ENCODE peak calls at places on chromosomes 1 and 21, in nine cellular contexts. Q, J, Y, D, S, P, V, O and F are unnamed samples.

GRCh38 chr1:115179397-115179835 is 90.1 kb upstream of the TSPAN2 start:
- DNase-seq in O (no peak), S (no peak), Y (peak; percentile 98), D (no peak), J (peak; percentile 70), P (no peak), V (no peak), Q (no peak), F (no peak)

GRCh38 chr1:32972814-32973428 is 8.3 kb upstream of the RNF19B start:
- DNase-seq in Q (no peak), S (peak; percentile 91), P (peak; percentile 83), J (peak; percentile 73), D (peak; percentile 93), V (peak; percentile 79), Y (peak; percentile 45), O (peak; percentile 70), F (peak; percentile 78)

GRCh38 chr1:22747021-22747734 is 36.5 kb downstream of the EPHB2 start:
- DNase-seq in Y (peak; percentile 91), S (no peak), Q (no peak), D (no peak), P (peak; percentile 17), O (no peak), V (no peak), J (no peak), F (no peak)

GRCh38 chr1:159900086-159900680 is at the start of gene CFAP45:
- DNase-seq in J (peak; percentile 95), P (peak; percentile 96), D (peak; percentile 95), O (peak; percentile 91), Q (peak; percentile 86), V (peak; percentile 91), Y (peak; percentile 56), S (peak; percentile 98), F (peak; percentile 80)

GRCh38 chr1:156772728-156773497 is 5.6 kb downstream of the PRCC start:
- DNase-seq in D (peak; percentile 65), S (no peak), P (no peak), J (no peak), Y (no peak), Q (no peak), V (no peak), O (no peak), F (peak; percentile 44)

GRCh38 chr1:231139659-231140650 is 21.9 kb upstream of the TRIM67 start:
- DNase-seq in J (peak; percentile 26), V (no peak), S (no peak), Y (peak; percentile 82), O (no peak), Q (no peak), P (no peak), D (no peak), F (no peak)

GRCh38 chr1:238951809-238952208 is 434.6 kb upstream of the CHRM3 start:
- DNase-seq in S (peak; percentile 39), J (peak; percentile 41), P (peak; percentile 57), V (peak; percentile 22), Q (no peak), Y (peak; percentile 33), D (peak; percentile 48), O (peak; percentile 29), F (peak; percentile 30)

GRCh38 chr1:23591460-23592208 is 32.3 kb upstream of the ID3 start:
- DNase-seq in P (no peak), V (no peak), J (no peak), Y (peak; percentile 46), Q (no peak), O (no peak), S (no peak), D (no peak), F (no peak)

GRCh38 chr1:175503538-175503937 is 239.9 kb downstream of the TNR start:
- DNase-seq in V (no peak), Q (no peak), D (no peak), S (no peak), O (no peak), Y (no peak), J (no peak), P (no peak), F (no peak)

GRCh38 chr21:36203603-36203889 is 46.9 kb downstream of the DOP1B start:
- DNase-seq in S (no peak), Q (no peak), P (peak; percentile 55), Y (peak; percentile 92), V (no peak), J (peak; percentile 81), D (no peak), O (peak; percentile 43), F (no peak)

GRCh38 chr21:29074007-29074376 is 544 bp upstream of the CCT8 start:
- DNase-seq in V (no peak), D (no peak), P (no peak), Y (no peak), S (no peak), Q (no peak), J (no peak), O (no peak), F (no peak)
- TF ChIP-seq CTCF in V (no peak), D (no peak), P (no peak), Y (no peak), S (no peak), Q (no peak), J (no peak), O (no peak), F (no peak)

DNA sequence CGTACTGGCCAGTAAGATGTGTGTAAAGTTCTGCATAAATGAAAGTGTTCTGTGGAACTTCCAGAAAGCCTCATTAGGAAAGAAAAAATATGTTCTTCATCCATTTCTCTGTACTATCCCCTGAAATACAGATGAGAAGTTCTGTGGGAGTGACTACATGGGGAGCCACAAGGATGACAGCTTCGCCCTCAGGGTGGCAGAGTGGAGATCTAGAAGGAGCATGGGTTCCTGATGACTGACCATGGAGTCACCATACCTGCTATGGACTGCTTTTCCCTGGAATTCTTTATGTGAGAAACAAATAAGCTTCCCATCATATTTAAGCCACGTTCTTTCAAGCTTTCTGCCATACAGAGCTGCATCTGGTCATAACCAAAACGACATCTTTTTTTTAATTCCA is 113.9 kb upstream of the RGS1 start:
- DNase-seq in P (no peak), J (no peak), D (no peak), V (no peak), O (no peak), Q (no peak), Y (no peak), S (no peak), F (no peak)
- TF ChIP-seq CTCF in P (no peak), J (no peak), D (no peak), V (no peak), O (no peak), Q (no peak), Y (no peak), S (no peak), F (no peak)

GRCh38 chr1:211724711-211725196 is 49.3 kb upstream of the NEK2 start:
- DNase-seq in S (peak; percentile 40), V (peak; percentile 56), D (no peak), J (no peak), Y (no peak), Q (no peak), O (no peak), P (peak; percentile 36), F (no peak)

GRCh38 chr1:211726467-211726866 is 51.0 kb upstream of the NEK2 start:
- DNase-seq in Q (no peak), Y (no peak), D (no peak), O (no peak), P (no peak), S (no peak), V (no peak), J (no peak), F (no peak)

GRCh38 chr1:211723273-211723672 is 47.9 kb upstream of the NEK2 start:
- DNase-seq in Y (no peak), J (no peak), S (no peak), O (no peak), D (no peak), Q (no peak), V (no peak), P (no peak), F (no peak)

DNA sequence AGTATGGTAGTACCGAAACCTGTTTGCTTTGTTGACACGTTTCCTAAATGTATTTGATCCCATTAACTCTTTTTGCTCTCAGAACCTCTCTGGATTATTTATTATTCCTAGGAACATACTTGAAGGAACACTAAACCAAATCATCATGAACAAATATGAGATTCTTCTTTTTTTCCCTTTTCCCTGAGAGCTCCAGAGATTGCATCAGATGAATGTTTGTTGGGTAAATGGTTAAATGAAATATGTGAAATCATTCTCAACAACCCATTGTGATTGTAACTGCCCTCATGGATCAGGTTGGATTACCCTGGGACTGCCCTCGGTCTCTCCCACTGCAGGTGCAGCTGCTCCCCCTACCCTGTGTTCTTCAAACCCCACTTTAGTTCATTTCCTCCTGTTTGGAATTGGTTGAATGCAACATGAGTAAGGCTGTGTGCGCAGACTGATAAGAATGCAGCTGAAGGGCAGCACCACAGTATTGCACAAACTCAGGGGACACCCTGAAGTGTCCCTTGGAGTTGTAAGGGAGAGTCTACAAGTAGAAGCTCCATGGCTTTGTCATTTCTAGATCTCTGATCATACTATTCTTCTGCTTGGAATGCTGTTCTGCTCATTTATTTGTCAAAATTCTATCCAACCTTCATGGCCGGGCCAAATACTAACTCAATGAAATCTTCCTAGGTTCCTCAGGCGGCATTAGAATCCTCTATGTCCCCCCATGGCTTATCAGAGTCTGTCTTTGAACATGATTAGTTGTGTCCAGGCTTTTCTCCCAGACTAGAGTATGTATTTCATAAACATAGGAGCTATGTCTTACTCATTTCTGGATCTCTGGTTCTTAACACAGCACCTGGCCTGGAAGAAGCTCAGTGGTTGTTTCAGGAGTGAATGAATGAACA is 47.1 kb upstream of the NEK2 start:
- DNase-seq in Q (no peak), D (no peak), S (no peak), J (peak; percentile 44), Y (no peak), O (no peak), P (no peak), V (no peak), F (no peak)
- TF ChIP-seq CTCF in Q (no peak), D (no peak), S (no peak), J (no peak), Y (no peak), O (no peak), P (no peak), V (no peak), F (no peak)

GRCh38 chr1:18166341-18166740 is 58.7 kb downstream of the IGSF21 start:
- DNase-seq in D (no peak), O (no peak), Q (no peak), J (no peak), P (no peak), Y (no peak), S (no peak), V (no peak), F (no peak)

GRCh38 chr1:18166929-18167328 is 59.3 kb downstream of the IGSF21 start:
- DNase-seq in D (no peak), S (no peak), Y (no peak), O (no peak), Q (no peak), P (no peak), V (no peak), J (no peak), F (no peak)

GRCh38 chr1:18174016-18174415 is 66.4 kb downstream of the IGSF21 start:
- DNase-seq in D (no peak), Y (no peak), P (no peak), J (no peak), S (no peak), V (no peak), O (no peak), Q (no peak), F (peak; percentile 23)

GRCh38 chr1:18175530-18176377 is 68.2 kb downstream of the IGSF21 start:
- DNase-seq in J (no peak), V (no peak), O (peak; percentile 40), S (no peak), Q (no peak), P (peak; percentile 38), Y (no peak), D (no peak), F (no peak)

DNA sequence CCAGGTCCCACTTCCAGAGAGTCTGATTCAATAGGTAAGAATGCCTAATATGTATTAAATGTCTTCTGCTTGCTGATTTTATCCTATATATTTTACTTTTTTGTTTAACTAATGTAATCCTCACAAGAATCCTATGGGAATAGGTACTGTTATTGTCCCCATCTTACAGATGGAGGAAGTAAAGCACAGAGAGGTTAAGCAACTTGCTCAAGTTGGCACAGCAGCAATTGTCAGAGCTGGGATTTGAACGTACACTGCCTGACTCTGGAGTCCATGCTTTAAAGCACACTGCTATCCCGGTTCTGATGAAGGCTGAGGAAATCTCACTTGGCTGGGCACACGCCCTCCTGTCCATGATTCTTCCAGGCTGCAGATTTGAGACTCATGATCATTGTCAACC is 62.8 kb downstream of the IGSF21 start:
- DNase-seq in Q (no peak), O (no peak), D (no peak), V (no peak), Y (no peak), J (no peak), S (no peak), P (no peak), F (no peak)
- TF ChIP-seq CTCF in Q (no peak), O (no peak), D (no peak), V (no peak), Y (no peak), J (no peak), S (no peak), P (no peak), F (no peak)